ENCODE peak calls at places on chromosomes 13 and 19, in ten cellular contexts. W, X, E, H, K, I, C, N, F and Q are unnamed samples.

GRCh38 chr13:45368571-45368970 is 27.6 kb upstream of the TPT1 start:
- DNase-seq in W (no peak), X (no peak), E (no peak), H (no peak), K (no peak), I (no peak), C (peak), N (no peak), F (no peak), Q (peak)

GRCh38 chr19:48496959-48497727 is 14.5 kb downstream of the LMTK3 start:
- DNase-seq in W (no peak), X (no peak), E (no peak), H (no peak), K (no peak), I (no peak), C (no peak), N (no peak), F (no peak), Q (no peak)

GRCh38 chr19:37332839-37333238 is 38.1 kb upstream of the ZNF527 start:
- DNase-seq in W (no peak), X (no peak), E (no peak), H (no peak), K (no peak), I (no peak), C (no peak), N (no peak), F (no peak), Q (no peak)

GRCh38 chr19:799076-799881 is 2.0 kb downstream of the PTBP1 start:
- DNase-seq in W (peak), X (peak), E (no peak), H (no peak), K (peak), I (no peak), C (peak), N (no peak), F (no peak), Q (no peak)

GRCh38 chr13:91576590-91576989 is 178.2 kb downstream of the GPC5 start:
- DNase-seq in W (peak), X (no peak), E (no peak), H (no peak), K (peak), I (no peak), C (no peak), N (no peak), F (no peak), Q (no peak)

GRCh38 chr13:59823495-59823894 is 340.2 kb downstream of the DIAPH3 start:
- DNase-seq in W (no peak), X (peak), E (peak), H (peak), K (no peak), I (no peak), C (peak), N (no peak), F (no peak), Q (peak)

GRCh38 chr19:31538879-31539278 is 189.6 kb upstream of the TSHZ3 start:
- DNase-seq in W (no peak), X (no peak), E (no peak), H (no peak), K (no peak), I (no peak), C (no peak), N (no peak), F (no peak), Q (no peak)

GRCh38 chr19:40398417-40399056 is 8.6 kb upstream of the HIPK4 start:
- DNase-seq in W (peak), X (no peak), E (no peak), H (peak), K (peak), I (peak), C (peak), N (no peak), F (no peak), Q (peak)

GRCh38 chr13:51715613-51716012 is 88.3 kb downstream of the DHRS12 start:
- DNase-seq in W (no peak), X (no peak), E (no peak), H (no peak), K (no peak), I (no peak), C (peak), N (no peak), F (no peak), Q (no peak)

GRCh38 chr13:44149821-44150220 is 223.8 kb upstream of the SERP2 start:
- DNase-seq in W (no peak), X (no peak), E (no peak), H (no peak), K (no peak), I (no peak), C (no peak), N (no peak), F (no peak), Q (no peak)

GRCh38 chr19:19362075-19362474 is 41.4 kb downstream of the MAU2 start:
- DNase-seq in W (no peak), X (no peak), E (no peak), H (no peak), K (no peak), I (no peak), C (no peak), N (no peak), F (no peak), Q (no peak)

GRCh38 chr13:52070929-52071523 is 46.5 kb downstream of the UTP14C start:
- DNase-seq in W (no peak), X (peak), E (peak), H (no peak), K (no peak), I (no peak), C (peak), N (no peak), F (no peak), Q (no peak)

GRCh38 chr19:18848860-18849661 is 17.3 kb downstream of the UPF1 start:
- DNase-seq in W (peak), X (peak), E (peak), H (no peak), K (no peak), I (peak), C (peak), N (peak), F (no peak), Q (no peak)

GRCh38 chr13:23871616-23872220 is 17.5 kb downstream of the MIPEP start:
- DNase-seq in W (no peak), X (peak), E (no peak), H (no peak), K (peak), I (no peak), C (no peak), N (no peak), F (no peak), Q (no peak)

GRCh38 chr19:1455336-1456120 is 5.6 kb downstream of the APC2 start:
- DNase-seq in W (peak), X (peak), E (no peak), H (no peak), K (peak), I (peak), C (peak), N (no peak), F (peak), Q (no peak)

GRCh38 chr13:41231786-41232185 is 31.6 kb downstream of the MTRF1 start:
- DNase-seq in W (peak), X (peak), E (no peak), H (no peak), K (peak), I (no peak), C (peak), N (peak), F (no peak), Q (peak)

GRCh38 chr13:21139374-21139773 is 37.0 kb downstream of the SKA3 start:
- DNase-seq in W (no peak), X (no peak), E (no peak), H (no peak), K (no peak), I (no peak), C (no peak), N (no peak), F (no peak), Q (no peak)

GRCh38 chr19:5993516-5994406 is 15.8 kb upstream of the RANBP3 start:
- DNase-seq in W (peak), X (no peak), E (no peak), H (no peak), K (no peak), I (peak), C (no peak), N (no peak), F (no peak), Q (no peak)

GRCh38 chr13:81051873-81052272 is 710.9 kb upstream of the SPRY2 start:
- DNase-seq in W (peak), X (no peak), E (no peak), H (no peak), K (peak), I (no peak), C (no peak), N (no peak), F (no peak), Q (no peak)

GRCh38 chr19:47004012-47004465 is 15.6 kb upstream of the NPAS1 start:
- DNase-seq in W (no peak), X (no peak), E (no peak), H (no peak), K (no peak), I (no peak), C (no peak), N (no peak), F (no peak), Q (no peak)

GRCh38 chr19:2613507-2614295 is 88.8 kb downstream of the GNG7 start:
- DNase-seq in W (peak), X (peak), E (no peak), H (no peak), K (peak), I (peak), C (no peak), N (no peak), F (no peak), Q (no peak)

GRCh38 chr19:2478324-2478755 is 2.4 kb downstream of the GADD45B start:
- DNase-seq in W (peak), X (peak), E (peak), H (no peak), K (peak), I (no peak), C (peak), N (peak), F (no peak), Q (no peak)

GRCh38 chr19:53388904-53389303 is 6.0 kb upstream of the ZNF765 start:
- DNase-seq in W (no peak), X (no peak), E (no peak), H (no peak), K (no peak), I (no peak), C (no peak), N (no peak), F (no peak), Q (no peak)

GRCh38 chr19:35545001-35545854 is at the start of gene TMEM147:
- DNase-seq in W (peak), X (peak), E (peak), H (no peak), K (peak), I (peak), C (peak), N (peak), F (peak), Q (peak)

GRCh38 chr19:42250249-42250665 is 4.7 kb downstream of the ERF start:
- DNase-seq in W (no peak), X (no peak), E (no peak), H (no peak), K (no peak), I (no peak), C (no peak), N (no peak), F (no peak), Q (no peak)

GRCh38 chr19:16051254-16052025 is 24.9 kb upstream of the TPM4 start:
- DNase-seq in W (peak), X (peak), E (no peak), H (no peak), K (no peak), I (no peak), C (peak), N (no peak), F (no peak), Q (no peak)
- TF ChIP-seq CTCF in W (no peak), X (no peak), E (no peak), H (no peak), K (peak), I (no peak), C (no peak), N (no peak), F (no peak), Q (no peak)

DNA sequence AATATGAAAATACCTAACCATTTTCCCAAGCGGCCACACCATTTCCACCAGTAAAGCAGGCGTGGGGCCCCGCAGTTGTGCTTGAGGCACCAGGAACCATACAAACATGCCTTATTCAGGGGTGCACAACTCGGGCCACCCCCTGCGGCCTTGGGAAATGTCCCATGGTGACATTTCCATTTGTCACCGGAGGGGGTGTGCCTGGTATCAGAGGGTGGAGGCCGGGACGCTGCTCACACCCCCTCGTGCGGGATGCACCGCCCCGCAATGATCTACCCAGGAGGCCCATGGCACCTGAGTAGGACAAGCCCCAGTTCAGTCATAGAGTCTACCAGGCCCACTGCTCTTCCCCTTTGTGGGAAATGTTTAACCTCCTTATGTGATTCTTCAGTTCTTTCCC is 218.8 kb downstream of the TEX29 start:
- DNase-seq in W (no peak), X (no peak), E (no peak), H (no peak), K (no peak), I (peak), C (no peak), N (no peak), F (no peak), Q (no peak)
- H3K4me3 ChIP-seq in W (no peak), X (no peak), E (no peak), H (no peak), K (no peak), I (no peak), C (no peak), N (no peak), F (no peak), Q (no peak)

DNA sequence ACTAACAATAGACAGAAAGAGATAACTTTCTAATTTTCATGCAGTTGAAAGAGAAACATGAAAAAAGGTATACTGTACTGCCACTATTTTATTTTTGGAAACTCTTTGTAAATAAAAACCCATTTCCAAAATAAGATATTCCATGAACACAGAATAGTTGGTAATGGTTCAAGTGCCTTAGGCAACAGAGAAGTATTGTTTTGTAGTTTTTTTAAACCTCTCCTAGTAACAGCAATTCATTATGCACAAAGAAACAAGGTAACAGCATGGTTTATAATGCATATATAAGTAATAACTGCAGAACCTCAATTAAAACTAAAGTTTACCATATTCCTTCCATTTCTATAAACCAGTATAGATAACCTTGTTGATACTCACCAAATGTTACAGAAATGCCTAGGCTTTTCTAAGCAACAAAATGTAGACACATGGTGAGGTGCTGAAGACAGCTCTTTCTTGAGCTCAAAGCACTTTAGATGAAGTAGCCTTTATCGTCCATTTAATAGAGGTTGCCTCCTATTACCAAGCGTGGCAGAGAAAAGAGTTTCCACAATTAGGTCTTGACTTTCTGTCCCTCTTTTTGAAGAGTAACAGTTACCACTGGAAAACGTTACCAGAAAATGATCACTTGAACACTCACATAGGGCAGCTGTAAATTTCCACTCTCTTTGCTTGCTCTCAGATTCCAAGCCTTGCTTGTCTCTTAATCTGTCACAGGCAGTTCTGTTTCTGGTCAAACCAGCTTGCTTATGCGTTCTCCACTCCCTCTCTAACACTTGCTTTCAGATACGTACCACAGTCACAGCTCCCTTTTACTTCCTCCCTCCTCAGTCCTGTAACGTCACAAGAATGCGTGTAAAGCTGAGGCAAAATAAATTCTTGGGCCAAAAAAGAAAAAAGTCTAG is 42.9 kb downstream of the CAB39L start:
- DNase-seq in W (no peak), X (peak), E (peak), H (no peak), K (peak), I (no peak), C (peak), N (no peak), F (no peak), Q (no peak)
- TF ChIP-seq CTCF in W (no peak), X (no peak), E (no peak), H (no peak), K (no peak), I (no peak), C (no peak), N (no peak), F (no peak), Q (no peak)

DNA sequence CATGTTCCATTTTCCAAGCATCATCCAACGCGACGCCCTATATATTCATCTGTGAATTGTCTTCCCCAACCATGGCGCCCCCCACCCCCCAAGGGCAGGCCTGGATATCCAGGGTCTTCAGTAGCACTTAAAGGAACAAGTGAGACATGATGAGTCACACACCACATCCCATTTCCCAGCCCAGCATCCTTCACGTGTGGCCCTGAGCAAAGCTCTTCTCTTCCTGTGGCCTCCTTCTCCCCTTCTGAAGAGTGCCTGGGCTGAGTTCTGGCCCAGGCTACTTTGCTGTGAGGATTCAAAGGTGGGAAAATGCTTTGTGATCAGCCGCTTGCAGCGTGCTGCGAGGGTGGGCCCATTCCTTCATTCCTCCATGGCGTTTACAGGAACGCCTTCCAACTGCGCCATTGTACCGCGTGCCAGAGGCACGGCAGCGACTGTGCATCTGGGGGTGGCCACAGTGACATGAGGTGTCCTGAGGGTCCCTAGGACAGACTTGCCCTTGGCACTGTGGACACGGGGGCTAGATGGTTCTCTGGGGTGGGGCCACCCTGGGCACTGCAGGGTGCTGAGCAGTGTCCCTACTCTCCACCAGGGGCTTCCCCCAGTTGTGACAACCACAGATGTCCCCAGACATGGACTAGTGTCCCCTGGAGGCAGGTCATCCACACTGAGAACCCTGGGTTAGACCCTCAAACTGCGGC is 11.7 kb downstream of the PLIN4 start:
- DNase-seq in W (no peak), X (peak), E (peak), H (no peak), K (no peak), I (no peak), C (peak), N (no peak), F (no peak), Q (peak)
- H3K4me3 ChIP-seq in W (no peak), X (no peak), E (no peak), H (no peak), K (no peak), I (no peak), C (no peak), N (no peak), F (no peak), Q (no peak)

DNA sequence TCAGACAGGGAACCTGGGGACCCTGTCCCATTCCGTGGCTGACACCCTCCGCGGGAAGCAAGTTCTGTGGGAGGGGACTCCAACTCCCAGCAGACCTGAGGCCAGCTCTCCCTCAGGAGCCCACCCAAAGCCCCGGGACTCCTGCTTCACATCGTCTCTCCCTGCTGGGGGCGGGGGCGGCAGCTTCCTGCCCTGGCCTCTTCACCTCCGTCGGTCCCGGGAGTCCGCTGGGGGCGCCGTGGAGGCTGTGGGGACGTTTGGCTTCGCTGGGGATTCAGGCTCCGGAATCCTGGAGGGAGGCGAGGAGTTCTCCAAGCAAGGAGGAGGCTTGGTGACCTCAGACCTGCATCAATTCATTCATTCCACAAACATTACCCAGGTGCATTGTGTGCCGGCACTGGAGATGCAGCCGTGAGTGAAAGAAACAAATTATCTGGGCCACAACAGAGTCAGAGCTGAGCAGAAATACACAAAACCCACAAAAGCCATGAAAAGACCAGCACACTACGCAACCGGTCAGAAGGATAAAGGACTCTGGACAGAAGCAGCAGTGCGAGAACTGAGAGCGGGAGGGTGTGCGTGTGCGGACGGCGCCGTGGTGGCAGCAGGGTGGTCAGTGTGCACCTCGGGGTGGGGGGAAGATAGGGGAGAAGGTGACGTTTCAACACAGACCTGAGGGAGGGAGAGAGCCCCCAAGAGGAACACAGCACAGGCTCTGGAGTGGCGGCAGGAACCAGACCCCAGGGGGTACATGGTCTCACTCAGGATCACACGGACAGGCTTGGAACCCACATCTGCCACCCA is 19.0 kb downstream of the EPS8L1 start:
- DNase-seq in W (no peak), X (no peak), E (no peak), H (no peak), K (no peak), I (peak), C (no peak), N (no peak), F (no peak), Q (no peak)
- TF ChIP-seq CTCF in W (no peak), X (no peak), E (no peak), H (no peak), K (no peak), I (no peak), C (no peak), N (no peak), F (no peak), Q (no peak)

GRCh38 chr13:77429320-77430142 is 102.6 kb upstream of the MYCBP2 start:
- DNase-seq in W (no peak), X (no peak), E (no peak), H (no peak), K (no peak), I (no peak), C (peak), N (no peak), F (no peak), Q (no peak)
- H3K4me3 ChIP-seq in W (no peak), X (no peak), E (no peak), H (no peak), K (no peak), I (no peak), C (no peak), N (no peak), F (no peak), Q (no peak)

GRCh38 chr19:45668342-45668871 is 386 bp downstream of the GIPR start:
- DNase-seq in W (no peak), X (no peak), E (no peak), H (no peak), K (no peak), I (peak), C (no peak), N (no peak), F (no peak), Q (no peak)
- TF ChIP-seq CTCF in W (no peak), X (no peak), E (no peak), H (no peak), K (no peak), I (no peak), C (no peak), N (no peak), F (no peak), Q (no peak)

GRCh38 chr13:49206641-49207040 is 13.5 kb upstream of the MLNR start:
- DNase-seq in W (no peak), X (no peak), E (no peak), H (no peak), K (no peak), I (no peak), C (no peak), N (no peak), F (no peak), Q (no peak)
- H3K4me3 ChIP-seq in W (no peak), X (no peak), E (no peak), H (no peak), K (no peak), I (no peak), C (no peak), N (no peak), F (no peak), Q (no peak)